ENCODE peak calls at places on chromosomes 3 and 15, in five cellular contexts. A is neuronal stem cell, T is IMR-90, L is K562, N is HepG2. S is an unnamed sample. For H3K4me1, the result is how much of the 10 kb centered on the place peaks cover.

GRCh38 chr15:77865106-77865630 is 212.3 kb downstream of the TBC1D2B start:
- DNase-seq in A (no peak), T (no peak), L (no peak), N (no peak), S (no peak)

GRCh38 chr3:124781706-124782376 is 51.6 kb downstream of the UMPS start:
- DNase-seq in A (no peak), T (no peak), L (no peak), N (no peak), S (no peak)

GRCh38 chr15:67510597-67511225 is 10.2 kb upstream of the C15orf61 start:
- DNase-seq in A (no peak), T (peak), L (no peak), N (no peak), S (no peak)

GRCh38 chr15:83653639-83654378 is at the start of gene ADAMTSL3:
- DNase-seq in A (peak), T (no peak), L (peak), N (no peak), S (no peak)

GRCh38 chr3:131619821-131620220 is 117.0 kb upstream of the MRPL3 start:
- DNase-seq in A (peak), T (no peak), L (no peak), N (no peak), S (no peak)

GRCh38 chr3:150022406-150023238 is 51.9 kb upstream of the PFN2 start:
- DNase-seq in A (no peak), T (peak), L (no peak), N (no peak), S (peak)

GRCh38 chr3:48238506-48239085 is 2.3 kb upstream of the ZNF589 start:
- DNase-seq in A (no peak), T (no peak), L (no peak), N (no peak), S (no peak)

GRCh38 chr3:106277731-106278130 is 408.9 kb upstream of the CBLB start:
- DNase-seq in A (no peak), T (no peak), L (no peak), N (no peak), S (no peak)

GRCh38 chr15:87944051-87944450 is 312.5 kb downstream of the NTRK3 start:
- DNase-seq in A (no peak), T (no peak), L (no peak), N (no peak), S (no peak)

GRCh38 chr3:16069149-16069922 is 105.1 kb upstream of the GALNT15 start:
- DNase-seq in A (no peak), T (peak), L (no peak), N (peak), S (no peak)

GRCh38 chr3:134754768-134755559 is 40.1 kb upstream of the EPHB1 start:
- DNase-seq in A (peak), T (peak), L (peak), N (peak), S (peak)

GRCh38 chr15:58864602-58865419 is 68.7 kb downstream of the SLTM start:
- DNase-seq in A (no peak), T (no peak), L (no peak), N (peak), S (no peak)

GRCh38 chr3:191170097-191170496 is 28.9 kb upstream of the OSTN start:
- DNase-seq in A (no peak), T (no peak), L (no peak), N (no peak), S (no peak)

GRCh38 chr15:76163429-76164020 is 103.7 kb downstream of the TMEM266 start:
- DNase-seq in A (no peak), T (peak), L (no peak), N (peak), S (no peak)

DNA sequence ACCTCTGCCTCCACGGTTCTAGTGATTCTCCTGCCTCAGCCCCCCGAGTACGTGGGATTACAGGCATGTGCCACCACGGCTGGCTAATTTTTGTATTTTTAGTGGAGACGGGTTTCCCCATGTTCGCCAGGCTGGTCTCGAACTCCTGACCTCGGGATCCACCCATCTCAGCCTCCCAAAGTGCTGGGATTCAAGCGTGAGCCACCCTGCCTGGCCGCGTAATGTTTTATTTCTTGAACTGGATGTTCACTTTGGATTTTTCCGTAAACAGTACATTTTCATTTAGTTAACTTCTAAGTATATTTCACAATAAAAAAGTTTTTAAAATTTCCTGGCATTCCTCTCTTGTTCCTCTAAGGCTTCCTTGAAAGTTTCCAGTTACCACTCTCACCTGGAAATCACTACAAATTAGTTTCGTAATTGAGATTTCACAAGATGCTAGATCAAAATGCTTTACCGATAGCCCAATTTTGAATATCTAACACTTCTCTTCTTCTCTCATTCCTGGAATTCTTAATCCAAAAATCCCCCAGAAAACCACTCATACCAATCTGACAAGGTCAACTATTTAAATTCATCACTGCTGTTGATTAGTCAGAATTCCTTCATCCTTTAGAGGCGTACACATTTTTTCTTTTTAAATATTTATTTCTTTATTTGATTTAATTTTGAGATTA is 44.7 kb upstream of the INO80 start:
- DNase-seq in A (no peak), T (peak), L (no peak), N (no peak), S (no peak)
- H2AFZ ChIP-seq in A (no peak), T (no peak), L (no peak), N (no peak), S (no peak)

GRCh38 chr3:85842081-85842480 is 883.3 kb downstream of the CADM2 start:
- DNase-seq in A (no peak), T (no peak), L (no peak), N (no peak), S (no peak)

GRCh38 chr3:85838921-85839320 is 880.1 kb downstream of the CADM2 start:
- DNase-seq in A (no peak), T (no peak), L (no peak), N (no peak), S (no peak)

GRCh38 chr3:85835857-85836470 is 877.2 kb downstream of the CADM2 start:
- DNase-seq in A (no peak), T (no peak), L (no peak), N (no peak), S (no peak)

DNA sequence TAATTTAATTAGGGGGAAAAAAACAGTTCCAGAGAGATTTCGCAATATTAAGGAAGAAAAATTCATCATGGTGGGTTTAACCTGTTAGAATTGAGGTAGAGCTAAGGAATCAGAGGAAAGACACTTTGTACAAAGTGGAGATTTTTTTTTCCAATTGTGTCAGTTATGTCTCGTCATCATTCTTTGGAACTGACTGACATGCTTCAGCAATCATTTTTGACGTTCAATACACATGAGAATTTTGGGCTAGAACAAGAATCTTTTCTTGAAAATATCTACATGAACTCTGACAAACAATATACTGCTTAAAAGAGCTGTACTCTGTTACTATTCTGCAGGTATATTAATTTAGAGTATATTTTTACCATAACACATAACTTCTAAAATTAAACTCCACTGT is 878.6 kb downstream of the CADM2 start:
- DNase-seq in A (no peak), T (no peak), L (no peak), N (no peak), S (no peak)
- H3K4me1 ChIP-seq in A (under half), T (under half), L (under half), N (under half), S (under half)

DNA sequence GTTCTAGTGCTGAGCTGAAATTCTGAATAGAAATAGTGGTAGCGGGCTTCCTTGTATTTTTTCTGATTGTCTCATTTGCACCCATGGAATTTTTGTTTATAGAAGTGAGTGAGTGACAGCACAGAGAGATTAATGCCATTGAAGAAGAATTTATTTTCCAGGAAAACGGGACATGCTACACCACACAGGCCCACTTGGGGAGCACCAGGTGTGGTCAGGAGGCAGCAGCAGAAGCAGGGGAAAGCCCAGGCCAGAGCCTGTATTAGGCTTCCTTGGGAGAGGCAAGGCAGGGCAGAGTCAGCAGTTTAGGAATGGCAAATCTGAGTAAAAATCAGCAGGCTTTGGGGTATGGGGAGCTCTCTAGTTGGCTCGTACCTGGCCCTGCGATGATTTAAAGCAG is 88.4 kb upstream of the ATP11B start:
- DNase-seq in A (no peak), T (no peak), L (no peak), N (no peak), S (no peak)
- H2AFZ ChIP-seq in A (no peak), T (no peak), L (peak), N (no peak), S (no peak)

DNA sequence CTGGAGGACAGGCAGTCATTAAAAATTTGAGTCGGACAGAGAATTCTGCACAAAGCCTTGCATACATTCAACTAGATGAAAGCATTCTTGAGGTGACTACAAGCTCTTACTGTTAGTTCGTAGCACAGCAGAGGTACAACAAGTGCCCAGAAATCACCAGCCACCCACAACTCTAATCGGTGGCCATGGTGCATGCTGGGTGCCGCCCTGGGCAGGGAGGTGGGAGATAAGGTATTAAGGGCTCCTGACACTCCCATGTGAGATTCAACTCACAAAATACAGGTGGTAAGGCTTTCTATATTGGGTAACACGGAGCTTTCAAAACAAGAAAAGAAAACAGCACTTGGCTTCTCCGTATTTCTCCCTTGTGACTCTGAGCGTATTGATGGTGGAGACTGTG is 66.0 kb downstream of the MEIS2 start:
- DNase-seq in A (no peak), T (no peak), L (no peak), N (no peak), S (peak)
- H3K4me1 ChIP-seq in A (under half), T (under half), L (under half), N (under half), S (under half)

DNA sequence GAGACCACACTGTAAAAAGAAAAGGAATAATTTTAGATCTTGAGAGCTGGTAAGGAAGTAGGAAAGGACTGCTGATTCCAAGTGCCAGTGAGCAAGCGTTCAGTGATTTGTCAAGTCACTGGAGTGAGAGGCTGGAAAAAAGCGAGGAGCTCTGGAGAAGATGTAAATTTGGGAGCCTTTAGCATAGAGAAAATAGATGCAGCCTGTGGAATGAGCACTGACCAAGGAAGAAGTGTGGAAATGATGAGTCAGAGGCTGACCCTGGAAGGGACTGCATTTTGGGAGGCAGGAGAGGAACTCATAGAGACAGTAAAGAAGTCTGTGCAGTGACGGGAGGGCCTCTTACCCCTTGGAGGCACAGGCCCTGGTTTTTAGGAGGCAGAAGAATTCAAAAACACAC is 17.1 kb upstream of the ABTB1 start:
- DNase-seq in A (no peak), T (peak), L (no peak), N (no peak), S (no peak)
- H2AFZ ChIP-seq in A (no peak), T (peak), L (no peak), N (no peak), S (no peak)

GRCh38 chr3:56126632-56127031 is 341.6 kb downstream of the ERC2 start:
- DNase-seq in A (no peak), T (no peak), L (no peak), N (no peak), S (no peak)
- H3K4me1 ChIP-seq in A (under half), T (under half), L (under half), N (under half), S (under half)

S was measured in MM.1S.